ENCODE peak calls at places on chromosomes 16 and 17, in eight cellular contexts. One of them, this sample, is unnamed.

GRCh38 chr16:78163772-78164391 is 64.4 kb downstream of the WWOX start:
- DNase-seq in OCI-LY7: no peak
- DNase-seq in hepatocyte: no peak
- DNase-seq in neural progenitor cell: no peak
- DNase-seq in PC-3: no peak
- DNase-seq in MM.1S: no peak
- DNase-seq in SK-N-SH: no peak
- DNase-seq in GM23338: no peak
- DNase-seq in this sample: no peak

GRCh38 chr16:72073831-72074230 is 10.8 kb downstream of the HPR start:
- DNase-seq in OCI-LY7: no peak
- DNase-seq in hepatocyte: no peak
- DNase-seq in neural progenitor cell: no peak
- DNase-seq in PC-3: no peak
- DNase-seq in MM.1S: no peak
- DNase-seq in SK-N-SH: no peak
- DNase-seq in GM23338: no peak
- DNase-seq in this sample: no peak

GRCh38 chr16:86044241-86044671 is 145.3 kb downstream of the IRF8 start:
- DNase-seq in OCI-LY7: peak; percentile 46
- DNase-seq in hepatocyte: peak; percentile 62
- DNase-seq in neural progenitor cell: peak; percentile 86
- DNase-seq in PC-3: peak; percentile 6
- DNase-seq in MM.1S: no peak
- DNase-seq in SK-N-SH: peak; percentile 71
- DNase-seq in GM23338: peak; percentile 92
- DNase-seq in this sample: peak; percentile 61

GRCh38 chr16:74950511-74950910 is 34.4 kb downstream of the WDR59 start:
- DNase-seq in OCI-LY7: no peak
- DNase-seq in hepatocyte: no peak
- DNase-seq in neural progenitor cell: no peak
- DNase-seq in PC-3: no peak
- DNase-seq in MM.1S: no peak
- DNase-seq in SK-N-SH: no peak
- DNase-seq in GM23338: no peak
- DNase-seq in this sample: no peak

GRCh38 chr17:76246080-76247066 is 6.1 kb upstream of the RNF157 start:
- DNase-seq in OCI-LY7: peak; percentile 51
- DNase-seq in hepatocyte: peak; percentile 51
- DNase-seq in neural progenitor cell: no peak
- DNase-seq in PC-3: no peak
- DNase-seq in MM.1S: peak; percentile 98
- DNase-seq in SK-N-SH: no peak
- DNase-seq in GM23338: no peak
- DNase-seq in this sample: peak; percentile 41

GRCh38 chr17:30426292-30426691 is 47.6 kb downstream of the CPD start:
- DNase-seq in OCI-LY7: no peak
- DNase-seq in hepatocyte: no peak
- DNase-seq in neural progenitor cell: no peak
- DNase-seq in PC-3: no peak
- DNase-seq in MM.1S: no peak
- DNase-seq in SK-N-SH: no peak
- DNase-seq in GM23338: no peak
- DNase-seq in this sample: peak; percentile 49

GRCh38 chr16:81745704-81746558 is 33.2 kb upstream of the PLCG2 start:
- DNase-seq in OCI-LY7: peak; percentile 89
- DNase-seq in hepatocyte: peak; percentile 79
- DNase-seq in neural progenitor cell: peak; percentile 58
- DNase-seq in PC-3: no peak
- DNase-seq in MM.1S: peak; percentile 63
- DNase-seq in SK-N-SH: peak; percentile 87
- DNase-seq in GM23338: peak; percentile 80
- DNase-seq in this sample: peak; percentile 70

GRCh38 chr16:88712362-88712979 is 6.2 kb downstream of the CTU2 start:
- DNase-seq in OCI-LY7: no peak
- DNase-seq in hepatocyte: no peak
- DNase-seq in neural progenitor cell: no peak
- DNase-seq in PC-3: no peak
- DNase-seq in MM.1S: no peak
- DNase-seq in SK-N-SH: no peak
- DNase-seq in GM23338: no peak
- DNase-seq in this sample: no peak

GRCh38 chr17:31309525-31309924 is 4.3 kb downstream of the EVI2B start:
- DNase-seq in OCI-LY7: peak; percentile 85
- DNase-seq in hepatocyte: no peak
- DNase-seq in neural progenitor cell: no peak
- DNase-seq in PC-3: no peak
- DNase-seq in MM.1S: peak; percentile 23
- DNase-seq in SK-N-SH: no peak
- DNase-seq in GM23338: no peak
- DNase-seq in this sample: no peak

GRCh38 chr16:1293921-1294656 is 15.3 kb upstream of the UBE2I start:
- DNase-seq in OCI-LY7: no peak
- DNase-seq in hepatocyte: no peak
- DNase-seq in neural progenitor cell: no peak
- DNase-seq in PC-3: no peak
- DNase-seq in MM.1S: no peak
- DNase-seq in SK-N-SH: no peak
- DNase-seq in GM23338: no peak
- DNase-seq in this sample: no peak

GRCh38 chr16:85002643-85003042 is 8.7 kb downstream of the ZDHHC7 start:
- DNase-seq in OCI-LY7: no peak
- DNase-seq in hepatocyte: no peak
- DNase-seq in neural progenitor cell: peak; percentile 17
- DNase-seq in PC-3: no peak
- DNase-seq in MM.1S: no peak
- DNase-seq in SK-N-SH: no peak
- DNase-seq in GM23338: no peak
- DNase-seq in this sample: no peak

GRCh38 chr17:45131616-45132301 is 556 bp downstream of the PLCD3 start:
- DNase-seq in OCI-LY7: peak; percentile 63
- DNase-seq in hepatocyte: peak; percentile 75
- DNase-seq in neural progenitor cell: peak; percentile 82
- DNase-seq in PC-3: peak; percentile 59
- DNase-seq in MM.1S: no peak
- DNase-seq in SK-N-SH: peak; percentile 87
- DNase-seq in GM23338: peak; percentile 86
- DNase-seq in this sample: peak; percentile 56

GRCh38 chr17:299546-299945 is 53.1 kb downstream of the RPH3AL start:
- DNase-seq in OCI-LY7: no peak
- DNase-seq in hepatocyte: no peak
- DNase-seq in neural progenitor cell: no peak
- DNase-seq in PC-3: no peak
- DNase-seq in MM.1S: no peak
- DNase-seq in SK-N-SH: peak; percentile 81
- DNase-seq in GM23338: no peak
- DNase-seq in this sample: no peak

GRCh38 chr16:50609049-50609832 is 61.0 kb downstream of the NKD1 start:
- DNase-seq in OCI-LY7: no peak
- DNase-seq in hepatocyte: peak; percentile 37
- DNase-seq in neural progenitor cell: no peak
- DNase-seq in PC-3: no peak
- DNase-seq in MM.1S: no peak
- DNase-seq in SK-N-SH: no peak
- DNase-seq in GM23338: no peak
- DNase-seq in this sample: no peak

GRCh38 chr16:29290631-29291247 is 115.8 kb downstream of the NPIPB11 start:
- DNase-seq in OCI-LY7: no peak
- DNase-seq in hepatocyte: peak; percentile 95
- DNase-seq in neural progenitor cell: peak; percentile 76
- DNase-seq in PC-3: peak; percentile 92
- DNase-seq in MM.1S: peak; percentile 50
- DNase-seq in SK-N-SH: no peak
- DNase-seq in GM23338: peak; percentile 86
- DNase-seq in this sample: peak; percentile 92

GRCh38 chr17:66678827-66679226 is 156.1 kb upstream of the CACNG5 start:
- DNase-seq in OCI-LY7: no peak
- DNase-seq in hepatocyte: no peak
- DNase-seq in neural progenitor cell: no peak
- DNase-seq in PC-3: no peak
- DNase-seq in MM.1S: no peak
- DNase-seq in SK-N-SH: no peak
- DNase-seq in GM23338: no peak
- DNase-seq in this sample: no peak

GRCh38 chr17:76496464-76496863 is 4.8 kb downstream of the RHBDF2 start:
- DNase-seq in OCI-LY7: no peak
- DNase-seq in hepatocyte: no peak
- DNase-seq in neural progenitor cell: no peak
- DNase-seq in PC-3: no peak
- DNase-seq in MM.1S: no peak
- DNase-seq in SK-N-SH: no peak
- DNase-seq in GM23338: no peak
- DNase-seq in this sample: no peak

GRCh38 chr16:82396509-82396908 is 226.5 kb upstream of the MPHOSPH6 start:
- DNase-seq in OCI-LY7: no peak
- DNase-seq in hepatocyte: no peak
- DNase-seq in neural progenitor cell: no peak
- DNase-seq in PC-3: no peak
- DNase-seq in MM.1S: no peak
- DNase-seq in SK-N-SH: no peak
- DNase-seq in GM23338: no peak
- DNase-seq in this sample: no peak

GRCh38 chr16:26645629-26646028 is 421.1 kb upstream of the C16orf82 start:
- DNase-seq in OCI-LY7: peak; percentile 80
- DNase-seq in hepatocyte: peak; percentile 68
- DNase-seq in neural progenitor cell: peak; percentile 80
- DNase-seq in PC-3: no peak
- DNase-seq in MM.1S: no peak
- DNase-seq in SK-N-SH: peak; percentile 9
- DNase-seq in GM23338: peak; percentile 71
- DNase-seq in this sample: peak; percentile 10

GRCh38 chr17:14196337-14196997 is 40.2 kb downstream of the CDRT15 start:
- DNase-seq in OCI-LY7: peak; percentile 68
- DNase-seq in hepatocyte: no peak
- DNase-seq in neural progenitor cell: no peak
- DNase-seq in PC-3: no peak
- DNase-seq in MM.1S: no peak
- DNase-seq in SK-N-SH: no peak
- DNase-seq in GM23338: peak; percentile 24
- DNase-seq in this sample: no peak

GRCh38 chr16:57676624-57677085 is 8.5 kb downstream of the ADGRG3 start:
- DNase-seq in OCI-LY7: no peak
- DNase-seq in hepatocyte: no peak
- DNase-seq in neural progenitor cell: no peak
- DNase-seq in PC-3: peak; percentile 13
- DNase-seq in MM.1S: no peak
- DNase-seq in SK-N-SH: no peak
- DNase-seq in GM23338: no peak
- DNase-seq in this sample: no peak
- TF ChIP-seq EZH2phosphoT487 in OCI-LY7: no peak
- TF ChIP-seq EZH2phosphoT487 in hepatocyte: no peak
- TF ChIP-seq EZH2phosphoT487 in neural progenitor cell: no peak
- TF ChIP-seq EZH2phosphoT487 in PC-3: no peak
- TF ChIP-seq EZH2phosphoT487 in MM.1S: no peak
- TF ChIP-seq EZH2phosphoT487 in SK-N-SH: no peak
- TF ChIP-seq EZH2phosphoT487 in GM23338: no peak
- TF ChIP-seq EZH2phosphoT487 in this sample: no peak

DNA sequence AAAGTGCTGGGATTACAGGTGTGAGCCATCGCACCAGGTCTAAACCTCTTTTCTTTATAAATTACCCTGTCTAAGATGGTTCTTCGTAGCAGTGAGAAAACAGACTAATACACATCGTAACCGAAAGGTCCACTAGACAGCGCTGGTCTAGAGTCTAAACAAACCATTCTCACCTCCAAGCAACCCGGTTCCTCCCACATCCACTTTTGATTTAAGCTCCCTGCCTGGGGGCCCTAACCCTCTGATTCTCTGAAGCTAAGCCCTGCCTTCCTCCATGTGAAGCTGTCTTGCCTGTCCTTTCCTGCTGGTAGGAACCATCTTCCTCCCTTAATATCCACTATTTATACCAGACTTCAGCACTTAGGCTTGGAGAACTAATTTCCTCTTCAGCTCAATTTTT is 6.7 kb upstream of the ACE start:
- DNase-seq in OCI-LY7: no peak
- DNase-seq in hepatocyte: no peak
- DNase-seq in neural progenitor cell: no peak
- DNase-seq in PC-3: no peak
- DNase-seq in MM.1S: no peak
- DNase-seq in SK-N-SH: no peak
- DNase-seq in GM23338: no peak
- DNase-seq in this sample: no peak
- H3K4me2 ChIP-seq in OCI-LY7: no peak overlapping the region
- H3K4me2 ChIP-seq in hepatocyte: no peak overlapping the region
- H3K4me2 ChIP-seq in neural progenitor cell: no peak overlapping the region
- H3K4me2 ChIP-seq in PC-3: no peak overlapping the region
- H3K4me2 ChIP-seq in MM.1S: no peak overlapping the region
- H3K4me2 ChIP-seq in SK-N-SH: no peak overlapping the region
- H3K4me2 ChIP-seq in GM23338: no peak overlapping the region
- H3K4me2 ChIP-seq in this sample: no peak overlapping the region

GRCh38 chr17:78883090-78883532 is 19.9 kb downstream of the CEP295NL start:
- DNase-seq in OCI-LY7: no peak
- DNase-seq in hepatocyte: peak; percentile 86
- DNase-seq in neural progenitor cell: no peak
- DNase-seq in PC-3: peak; percentile 94
- DNase-seq in MM.1S: no peak
- DNase-seq in SK-N-SH: peak; percentile 94
- DNase-seq in GM23338: no peak
- DNase-seq in this sample: peak; percentile 95
- H3K4me3 ChIP-seq in OCI-LY7: no peak overlapping the region
- H3K4me3 ChIP-seq in hepatocyte: no peak overlapping the region
- H3K4me3 ChIP-seq in neural progenitor cell: peak overlapping the region; percentile 9
- H3K4me3 ChIP-seq in PC-3: peak overlapping the region; percentile 47
- H3K4me3 ChIP-seq in MM.1S: no peak overlapping the region
- H3K4me3 ChIP-seq in SK-N-SH: peak overlapping the region; percentile 34
- H3K4me3 ChIP-seq in GM23338: peak overlapping the region; percentile 35
- H3K4me3 ChIP-seq in this sample: peak overlapping the region; percentile 59

DNA sequence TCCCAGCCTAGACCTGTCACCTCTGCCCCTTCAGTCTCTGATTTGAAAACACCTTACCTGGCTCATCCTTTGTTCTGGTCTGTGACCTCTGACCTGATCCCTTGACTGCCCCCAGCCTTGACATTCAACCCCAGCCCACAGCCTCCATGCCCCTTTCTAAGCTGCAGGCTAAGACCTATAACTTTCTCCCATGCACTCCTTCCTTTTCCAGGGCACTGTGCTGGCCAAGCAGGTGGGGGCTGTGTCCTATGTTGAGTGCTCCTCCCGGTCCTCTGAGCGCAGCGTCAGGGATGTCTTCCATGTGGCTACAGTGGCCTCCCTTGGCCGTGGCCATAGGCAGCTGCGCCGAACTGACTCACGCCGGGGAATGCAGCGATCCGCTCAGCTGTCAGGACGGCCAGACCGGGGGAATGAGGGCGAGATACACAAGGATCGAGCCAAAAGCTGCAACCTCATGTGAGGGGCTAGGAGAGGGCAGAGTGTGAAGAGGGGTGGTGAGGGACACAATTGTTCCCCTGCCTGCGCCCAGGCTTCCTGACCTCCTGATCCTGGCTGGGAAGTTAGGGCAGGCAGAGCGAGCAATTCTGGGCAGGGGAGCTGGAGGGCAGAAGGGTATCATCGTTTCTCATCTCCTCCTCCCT is 3.3 kb downstream of the RND2 start:
- DNase-seq in OCI-LY7: no peak
- DNase-seq in hepatocyte: no peak
- DNase-seq in neural progenitor cell: no peak
- DNase-seq in PC-3: no peak
- DNase-seq in MM.1S: no peak
- DNase-seq in SK-N-SH: no peak
- DNase-seq in GM23338: no peak
- DNase-seq in this sample: no peak
- TF ChIP-seq EZH2phosphoT487 in OCI-LY7: no peak
- TF ChIP-seq EZH2phosphoT487 in hepatocyte: no peak
- TF ChIP-seq EZH2phosphoT487 in neural progenitor cell: no peak
- TF ChIP-seq EZH2phosphoT487 in PC-3: no peak
- TF ChIP-seq EZH2phosphoT487 in MM.1S: no peak
- TF ChIP-seq EZH2phosphoT487 in SK-N-SH: no peak
- TF ChIP-seq EZH2phosphoT487 in GM23338: no peak
- TF ChIP-seq EZH2phosphoT487 in this sample: no peak

This sample was measured in GM23248.